ENCODE peak calls at places on chromosomes 4 and X, in four cellular contexts. T is HCT116, U is lower leg skin, N is right lobe of liver. S is an unnamed sample.

GRCh38 chr4:113858924-113859323 is 97.4 kb upstream of the CAMK2D start:
- DNase-seq in U (no peak), T (no peak), N (no peak), S (no peak)

GRCh38 chr4:41363384-41363981 is 106.8 kb downstream of the UCHL1 start:
- DNase-seq in U (peak), T (no peak), N (no peak), S (no peak)

GRCh38 chr4:140764785-140765392 is 8.7 kb upstream of the TBC1D9 start:
- DNase-seq in T (no peak), N (no peak), U (no peak), S (no peak)

GRCh38 chrX:64975491-64975890 is 759 bp downstream of the ZC4H2 start:
- DNase-seq in N (peak), U (peak), T (no peak), S (no peak)

GRCh38 chr4:167622481-167623240 is 388.4 kb upstream of the SPOCK3 start:
- DNase-seq in T (peak), N (peak), U (no peak), S (peak)

GRCh38 chrX:794311-794710 is 163.7 kb downstream of the SHOX start:
- DNase-seq in T (no peak), U (no peak), N (no peak), S (no peak)

GRCh38 chr4:169345207-169345788 is 74.5 kb upstream of the SH3RF1 start:
- DNase-seq in N (no peak), U (no peak), T (peak), S (no peak)

GRCh38 chr4:111854494-111855087 is 290.7 kb upstream of the FAM241A start:
- DNase-seq in N (no peak), U (no peak), T (peak), S (peak)

GRCh38 chr4:123278755-123279154 is 117.8 kb upstream of the SPRY1 start:
- DNase-seq in T (no peak), N (no peak), U (no peak), S (no peak)

GRCh38 chr4:163148466-163149336 is 18.0 kb downstream of the NAF1 start:
- DNase-seq in N (no peak), T (no peak), U (no peak), S (peak)

GRCh38 chrX:145394344-145394743 is 147.0 kb downstream of the SPANXN1 start:
- DNase-seq in N (no peak), T (no peak), U (no peak), S (no peak)

DNA sequence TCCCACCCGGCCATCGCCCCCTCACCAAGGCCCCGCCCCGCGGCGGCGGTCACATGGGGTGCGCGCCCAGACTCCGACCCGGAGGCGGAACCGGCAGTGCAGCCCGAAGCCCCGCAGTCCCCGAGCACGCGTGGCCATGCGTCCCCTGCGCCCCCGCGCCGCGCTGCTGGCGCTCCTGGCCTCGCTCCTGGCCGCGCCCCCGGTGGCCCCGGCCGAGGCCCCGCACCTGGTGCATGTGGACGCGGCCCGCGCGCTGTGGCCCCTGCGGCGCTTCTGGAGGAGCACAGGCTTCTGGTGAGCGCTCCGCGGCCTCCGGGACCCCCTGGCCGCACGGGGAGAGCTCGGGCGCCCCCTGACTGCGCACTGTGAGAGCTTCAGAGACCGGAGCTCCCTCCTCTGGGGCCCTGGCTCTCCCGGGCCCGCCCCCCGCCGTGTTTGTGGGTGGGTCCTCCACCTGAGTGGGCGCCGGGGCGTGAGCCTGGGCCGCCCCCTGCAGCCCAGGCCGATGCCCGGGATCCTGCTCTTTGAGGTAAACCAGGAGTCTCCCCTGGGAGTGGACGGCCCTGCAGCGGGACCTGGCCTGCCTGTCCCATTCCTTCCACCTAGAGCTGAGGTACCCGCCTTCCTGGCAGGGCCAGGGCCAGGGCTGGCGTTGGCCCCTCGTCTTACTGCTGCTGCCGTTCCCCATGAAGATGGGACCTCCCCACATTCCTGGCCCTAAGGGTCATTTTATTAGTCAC is at the start of gene IDUA:
- DNase-seq in U (peak), T (peak), N (peak), S (peak)
- TF ChIP-seq POLR2A in U (no peak), T (peak), N (peak), S (peak)

GRCh38 chr4:43132010-43132582 is 239.6 kb downstream of the GRXCR1 start:
- DNase-seq in T (peak), N (no peak), U (no peak), S (peak)
- TF ChIP-seq POLR2A in T (no peak), N (no peak), U (no peak), S (no peak)

DNA sequence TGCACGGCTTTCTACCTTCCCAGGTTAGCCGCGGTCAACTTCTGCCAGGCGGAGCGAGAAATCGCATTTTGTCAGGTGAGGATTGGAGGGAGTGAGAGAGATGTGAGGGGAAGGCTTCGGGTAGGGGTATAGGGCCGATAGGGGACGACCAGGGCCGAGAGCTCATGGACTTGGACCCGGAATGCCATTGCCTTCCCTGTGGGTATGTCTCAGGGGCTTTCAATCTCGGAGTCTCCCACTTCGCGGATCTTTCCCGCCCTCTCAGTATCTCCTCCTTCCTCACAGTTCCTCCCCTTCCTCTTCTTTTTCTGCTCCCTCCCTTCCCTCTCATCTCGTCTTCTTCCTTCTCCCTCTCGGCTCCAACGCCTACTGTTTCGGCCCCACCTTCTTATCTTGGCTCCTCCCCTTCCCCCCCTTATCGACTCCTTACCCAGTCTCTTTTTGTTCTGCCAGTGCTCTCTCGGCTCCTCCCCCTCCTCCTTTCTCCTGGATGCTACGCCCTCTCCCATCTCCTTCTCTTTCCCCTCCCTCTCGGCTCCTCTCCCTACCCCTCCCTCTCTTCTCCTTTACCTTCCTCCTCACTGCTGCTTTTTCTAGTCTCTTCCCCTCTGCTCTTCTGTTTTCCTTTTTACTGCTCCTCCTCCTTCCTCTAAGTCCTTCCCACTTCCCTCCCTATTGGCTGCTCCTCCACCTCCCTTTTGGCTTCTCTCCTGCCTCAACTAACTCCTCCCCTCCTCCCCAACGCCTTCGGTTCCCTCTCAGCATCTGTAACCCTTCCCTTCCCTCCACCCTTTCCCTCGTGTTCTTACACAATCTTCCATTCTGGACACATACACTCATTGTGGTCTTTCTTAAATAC is 29.4 kb upstream of the RBMX start:
- DNase-seq in T (peak), U (peak), N (peak), S (peak)
- TF ChIP-seq POLR2A in T (no peak), U (no peak), N (no peak), S (peak)

GRCh38 chrX:38999099-38999498 is 197.8 kb downstream of the MID1IP1 start:
- DNase-seq in N (no peak), U (no peak), T (no peak), S (no peak)

GRCh38 chrX:39002466-39002865 is 201.2 kb downstream of the MID1IP1 start:
- DNase-seq in N (no peak), T (no peak), U (no peak), S (no peak)

GRCh38 chrX:39000802-39001201 is 199.5 kb downstream of the MID1IP1 start:
- DNase-seq in N (no peak), U (no peak), T (no peak), S (no peak)

DNA sequence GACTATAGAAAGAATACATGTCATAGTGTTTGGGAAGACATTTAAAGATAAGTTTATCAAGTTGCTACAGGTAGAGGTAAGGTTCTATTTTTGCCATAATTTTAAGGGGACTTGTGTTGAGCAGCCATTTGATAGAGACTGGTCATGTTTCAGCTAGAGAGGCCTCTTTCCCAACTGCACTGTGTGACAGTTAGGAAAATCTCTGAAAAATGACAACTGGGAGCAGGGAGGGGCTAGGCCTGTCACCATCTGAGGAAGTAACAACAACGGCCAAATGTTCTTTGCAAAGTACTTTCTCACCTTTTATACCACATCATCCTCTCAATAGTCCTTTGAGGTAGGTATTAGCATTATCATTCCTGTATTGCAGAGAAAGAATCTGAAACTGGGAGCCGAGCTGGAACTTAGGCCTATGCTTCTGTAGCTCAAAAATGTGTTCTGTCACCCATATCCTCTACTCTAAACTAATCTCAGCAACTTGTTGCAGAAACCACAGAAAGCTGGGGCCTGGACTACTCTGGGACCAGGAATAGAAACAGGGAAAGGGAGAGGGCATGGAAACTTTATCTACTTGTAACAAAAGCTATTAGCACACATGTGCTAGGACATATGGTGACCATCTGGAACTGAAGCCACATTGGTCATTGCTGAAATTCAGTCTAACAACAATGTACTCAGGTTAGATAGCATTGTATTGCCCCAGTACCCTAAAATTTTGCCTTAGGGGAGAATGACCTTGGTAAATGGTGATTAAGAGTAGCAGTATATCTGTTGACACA is 198.9 kb downstream of the MID1IP1 start:
- DNase-seq in U (no peak), T (no peak), N (no peak), S (no peak)
- TF ChIP-seq POLR2A in U (no peak), T (no peak), N (no peak), S (no peak)

GRCh38 chrX:120250522-120251271 is at the start of gene ZBTB33:
- DNase-seq in T (peak), U (peak), N (peak), S (peak)
- TF ChIP-seq POLR2A in T (no peak), U (no peak), N (peak), S (peak)

S was measured in erythroblast.